ENCODE peak calls at places on chromosomes 1 and 21, in ten cellular contexts. N is PC-3; A is heart right ventricle; H is sigmoid colon; X is right lobe of liver; M is naive thymus-derived CD4-positive, alpha-beta T cell; I is heart left ventricle; Z is AG04450; J is SJSA1; L is thoracic aorta. C is an unnamed sample.

GRCh38 chr1:24875257-24875656 is 54.8 kb downstream of the RUNX3 start:
- DNase-seq in X (no peak), N (no peak), A (no peak), I (no peak), H (no peak), L (no peak), J (no peak), M (no peak), Z (no peak), C (no peak)

GRCh38 chr1:22107126-22107525 is 35.8 kb downstream of the WNT4 start:
- DNase-seq in H (no peak), N (no peak), X (no peak), L (no peak), I (no peak), A (no peak), M (no peak), Z (no peak), J (no peak), C (no peak)

GRCh38 chr1:4086085-4086850 is 186.2 kb upstream of the C1orf174 start:
- DNase-seq in X (no peak), J (no peak), M (no peak), Z (no peak), A (no peak), N (no peak), H (peak; percentile 50), L (no peak), I (no peak), C (no peak)

GRCh38 chr1:58133562-58133961 is 413.0 kb downstream of the OMA1 start:
- DNase-seq in A (no peak), H (no peak), L (no peak), I (no peak), J (no peak), N (no peak), Z (no peak), M (no peak), X (no peak), C (no peak)

GRCh38 chr1:162386292-162387225 is 5.0 kb downstream of the C1orf226 start:
- DNase-seq in N (no peak), I (no peak), M (no peak), L (no peak), A (no peak), J (no peak), Z (no peak), H (no peak), X (no peak), C (no peak)

GRCh38 chr1:223538921-223539445 is 126.5 kb downstream of the CAPN8 start:
- DNase-seq in L (no peak), N (no peak), A (no peak), J (no peak), M (no peak), Z (no peak), X (no peak), H (no peak), I (no peak), C (no peak)

GRCh38 chr1:41788427-41788826 is 130.3 kb downstream of the HIVEP3 start:
- DNase-seq in J (no peak), Z (no peak), M (no peak), L (no peak), I (no peak), A (no peak), X (no peak), N (no peak), H (no peak), C (no peak)

GRCh38 chr1:54606096-54606989 is 17.0 kb downstream of the FAM151A start:
- DNase-seq in I (no peak), Z (no peak), X (no peak), J (no peak), M (no peak), H (peak; percentile 32), N (no peak), L (no peak), A (no peak), C (peak; percentile 27)

GRCh38 chr1:156413310-156414246 is 44.6 kb downstream of the RHBG start:
- DNase-seq in X (no peak), A (no peak), N (no peak), J (no peak), Z (no peak), I (no peak), H (no peak), L (no peak), M (no peak), C (no peak)

GRCh38 chr1:19448491-19449439 is 36.6 kb downstream of the CAPZB start:
- DNase-seq in I (peak; percentile 70), M (no peak), X (no peak), N (peak; percentile 83), L (no peak), J (peak; percentile 76), H (peak; percentile 93), Z (peak; percentile 85), A (peak; percentile 73), C (no peak)

GRCh38 chr1:196181594-196181878 is 426.7 kb downstream of the KCNT2 start:
- DNase-seq in Z (no peak), N (no peak), J (no peak), L (no peak), I (no peak), M (no peak), X (no peak), H (no peak), A (no peak), C (no peak)

DNA sequence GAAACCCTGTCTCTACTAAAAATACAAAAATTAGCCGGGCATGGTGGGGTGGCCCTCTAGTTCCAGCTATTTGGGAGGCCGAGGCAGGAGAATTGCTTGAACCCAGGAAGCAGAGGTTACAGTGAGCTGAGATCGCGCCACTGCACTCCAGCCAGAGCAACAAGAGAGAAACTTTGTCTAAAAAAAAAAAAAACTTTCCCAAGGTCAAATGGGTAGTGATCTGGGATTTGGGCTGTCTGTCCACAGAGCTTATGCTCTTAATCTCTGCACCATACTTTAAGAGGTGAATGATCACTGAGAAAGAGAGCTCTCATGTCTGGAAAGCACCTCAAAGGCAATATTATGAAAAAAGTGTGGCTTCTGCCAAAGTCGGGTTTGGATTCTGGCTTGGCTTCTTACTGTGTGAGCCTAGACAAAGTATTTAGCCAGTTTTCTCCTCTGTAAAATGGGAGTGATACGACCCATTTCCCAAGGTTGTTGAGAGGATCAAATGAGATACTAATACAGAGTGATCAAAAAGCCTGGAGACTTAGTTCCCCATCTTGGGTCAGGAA is 34.4 kb downstream of the ATP2B4 start:
- DNase-seq in M (no peak), H (no peak), L (no peak), X (no peak), Z (no peak), A (no peak), N (no peak), I (no peak), J (no peak), C (no peak)
- H3K27ac ChIP-seq in M (no peak overlapping the region), H (peak overlapping the region; percentile 98), L (no peak overlapping the region), X (no peak overlapping the region), Z (no peak overlapping the region), A (no peak overlapping the region), N (peak overlapping the region; percentile 95), I (peak overlapping the region; percentile 55), J (no peak overlapping the region), C (no peak overlapping the region)

GRCh38 chr21:45105906-45106485 is 31.6 kb downstream of the ADARB1 start:
- DNase-seq in X (no peak), H (no peak), L (no peak), A (no peak), I (no peak), J (peak; percentile 15), M (no peak), Z (no peak), N (no peak), C (no peak)
- H3K27ac ChIP-seq in X (no peak overlapping the region), H (peak overlapping the region; percentile 78), L (peak overlapping the region; percentile 6), A (peak overlapping the region; percentile 37), I (no peak overlapping the region), J (no peak overlapping the region), M (no peak overlapping the region), Z (no peak overlapping the region), N (no peak overlapping the region), C (no peak overlapping the region)

GRCh38 chr1:67551375-67551774 is 121.2 kb upstream of the SERBP1 start:
- DNase-seq in N (no peak), A (no peak), I (no peak), J (no peak), Z (no peak), H (no peak), X (no peak), M (no peak), L (no peak), C (no peak)
- H3K27ac ChIP-seq in N (no peak overlapping the region), A (no peak overlapping the region), I (no peak overlapping the region), J (no peak overlapping the region), Z (no peak overlapping the region), H (no peak overlapping the region), X (no peak overlapping the region), M (no peak overlapping the region), L (no peak overlapping the region), C (no peak overlapping the region)

DNA sequence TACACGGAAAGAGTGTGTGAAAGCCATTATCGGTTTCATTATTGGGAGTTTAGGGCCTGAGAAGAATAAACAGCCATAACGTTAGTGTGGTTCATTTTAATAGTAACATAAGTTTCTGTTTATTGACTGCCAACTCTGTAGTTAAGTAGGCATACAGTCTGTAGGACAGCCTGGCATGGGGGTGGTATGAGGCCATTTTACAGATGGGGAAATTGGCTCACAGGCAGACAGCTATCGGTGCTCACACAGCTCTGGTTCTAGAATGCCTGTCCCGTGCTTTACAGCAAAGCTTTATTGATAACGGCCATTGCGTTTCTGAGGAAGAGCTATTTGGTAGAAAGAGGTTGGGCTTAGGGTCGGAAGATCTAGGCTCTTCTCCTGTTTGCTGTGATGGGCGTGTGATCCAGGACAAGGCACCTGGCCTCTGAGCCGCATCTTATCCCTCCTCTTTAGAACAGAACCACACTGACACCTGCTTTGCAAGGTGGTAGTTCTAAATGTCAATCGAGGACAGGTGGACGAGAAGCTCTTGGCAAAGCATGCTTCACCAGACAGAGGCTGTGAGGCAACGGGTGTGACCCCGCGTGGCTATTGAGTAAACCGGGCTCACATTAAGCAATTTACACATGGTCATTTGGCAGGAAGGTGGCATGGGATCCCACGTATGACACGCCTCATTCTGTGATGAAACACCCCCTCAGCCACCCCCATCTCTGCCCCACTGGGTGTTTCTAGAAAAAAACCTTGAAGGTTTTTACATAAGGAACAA is 14.9 kb downstream of the ETS2 start:
- DNase-seq in Z (no peak), M (no peak), H (no peak), L (no peak), J (no peak), N (no peak), I (no peak), X (peak; percentile 69), A (no peak), C (peak; percentile 73)
- H3K27ac ChIP-seq in Z (no peak overlapping the region), M (no peak overlapping the region), H (peak overlapping the region; percentile 79), L (peak overlapping the region; percentile 84), J (peak overlapping the region; percentile 63), N (peak overlapping the region; percentile 56), I (peak overlapping the region; percentile 48), X (peak overlapping the region; percentile 82), A (peak overlapping the region; percentile 50), C (peak overlapping the region; percentile 66)